ENCODE peak calls at places on chromosome 17, in four cellular contexts. K, A, B and Z are unnamed samples.

GRCh38 chr17:76948726-76949342 is 80.6 kb downstream of the MGAT5B start:
- DNase-seq in K (no peak), A (no peak), B (no peak), Z (no peak)

GRCh38 chr17:48374650-48375230 is 55.3 kb downstream of the SKAP1 start:
- DNase-seq in K (peak), A (peak), B (no peak), Z (peak)

GRCh38 chr17:45739786-45740185 is 44.3 kb upstream of the CRHR1 start:
- DNase-seq in K (no peak), A (no peak), B (no peak), Z (no peak)

GRCh38 chr17:79331492-79331891 is 256.9 kb downstream of the ENGASE start:
- DNase-seq in K (no peak), A (no peak), B (no peak), Z (no peak)

GRCh38 chr17:12693640-12694039 is 27.9 kb downstream of the MYOCD start:
- DNase-seq in K (no peak), A (no peak), B (no peak), Z (no peak)

GRCh38 chr17:34589120-34589965 is 10.0 kb downstream of the TMEM132E start:
- DNase-seq in K (no peak), A (no peak), B (no peak), Z (no peak)

GRCh38 chr17:50129303-50129945 is 536 bp downstream of the SAMD14 start:
- DNase-seq in K (no peak), A (no peak), B (no peak), Z (peak)

GRCh38 chr17:6753565-6753964 is 2.3 kb upstream of the XAF1 start:
- DNase-seq in K (no peak), A (no peak), B (no peak), Z (no peak)

GRCh38 chr17:19238167-19238505 is 970 bp downstream of the EPN2 start:
- DNase-seq in K (peak), A (peak), B (peak), Z (peak)

GRCh38 chr17:17414316-17414937 is 62.4 kb upstream of the MED9 start:
- DNase-seq in K (no peak), A (no peak), B (no peak), Z (peak)

GRCh38 chr17:81731271-81731670 is 19.2 kb downstream of the SLC25A10 start:
- DNase-seq in K (no peak), A (no peak), B (no peak), Z (no peak)

GRCh38 chr17:73386561-73386960 is 74.8 kb upstream of the CDC42EP4 start:
- DNase-seq in K (no peak), A (no peak), B (no peak), Z (no peak)

GRCh38 chr17:40442392-40443195 is 656 bp upstream of the IGFBP4 start:
- DNase-seq in K (peak), A (no peak), B (peak), Z (peak)

GRCh38 chr17:40443196-40443987 is at the start of gene IGFBP4:
- DNase-seq in K (peak), A (peak), B (peak), Z (peak)

GRCh38 chr17:40445769-40446468 is 2.7 kb downstream of the IGFBP4 start:
- DNase-seq in K (no peak), A (no peak), B (no peak), Z (no peak)

GRCh38 chr17:40447148-40447644 is 3.9 kb downstream of the IGFBP4 start:
- DNase-seq in K (no peak), A (no peak), B (peak), Z (no peak)

GRCh38 chr17:40443988-40444899 is 994 bp downstream of the IGFBP4 start:
- DNase-seq in K (peak), A (no peak), B (no peak), Z (no peak)
- TF ChIP-seq CTCF in K (peak), A (peak), B (no peak), Z (no peak)

GRCh38 chr17:51166198-51166986 is at the start of gene NME2:
- DNase-seq in K (peak), A (peak), B (peak), Z (peak)
- TF ChIP-seq CTCF in K (no peak), A (no peak), B (no peak), Z (no peak)

GRCh38 chr17:40241435-40241834 is 22.3 kb downstream of the WIPF2 start:
- DNase-seq in K (no peak), A (no peak), B (no peak), Z (no peak)

GRCh38 chr17:40247926-40248495 is 28.9 kb downstream of the WIPF2 start:
- DNase-seq in K (no peak), A (no peak), B (no peak), Z (no peak)

GRCh38 chr17:40244255-40244654 is 25.2 kb downstream of the WIPF2 start:
- DNase-seq in K (no peak), A (no peak), B (no peak), Z (no peak)

GRCh38 chr17:40243756-40244155 is 24.7 kb downstream of the WIPF2 start:
- DNase-seq in K (no peak), A (no peak), B (no peak), Z (no peak)

GRCh38 chr17:40242774-40243173 is 23.7 kb downstream of the WIPF2 start:
- DNase-seq in K (no peak), A (no peak), B (no peak), Z (no peak)
- TF ChIP-seq CTCF in K (no peak), A (no peak), B (no peak), Z (no peak)

GRCh38 chr17:7806592-7806991 is 27.4 kb upstream of the KDM6B start:
- DNase-seq in K (no peak), A (no peak), B (no peak), Z (peak)
- TF ChIP-seq CTCF in K (no peak), A (no peak), B (no peak), Z (no peak)

GRCh38 chr17:5425826-5426225 is 5.8 kb downstream of the RPAIN start:
- DNase-seq in K (no peak), A (no peak), B (no peak), Z (no peak)

GRCh38 chr17:5424909-5425308 is 4.9 kb downstream of the RPAIN start:
- DNase-seq in K (no peak), A (no peak), B (no peak), Z (no peak)

GRCh38 chr17:5419959-5420653 is at the start of gene RPAIN:
- DNase-seq in K (peak), A (peak), B (peak), Z (peak)

GRCh38 chr17:5419356-5419958 is at the start of gene NUP88:
- DNase-seq in K (peak), A (peak), B (peak), Z (peak)

GRCh38 chr17:5422505-5422904 is 2.5 kb downstream of the RPAIN start:
- DNase-seq in K (no peak), A (no peak), B (no peak), Z (no peak)
- TF ChIP-seq CTCF in K (no peak), A (no peak), B (no peak), Z (no peak)

DNA sequence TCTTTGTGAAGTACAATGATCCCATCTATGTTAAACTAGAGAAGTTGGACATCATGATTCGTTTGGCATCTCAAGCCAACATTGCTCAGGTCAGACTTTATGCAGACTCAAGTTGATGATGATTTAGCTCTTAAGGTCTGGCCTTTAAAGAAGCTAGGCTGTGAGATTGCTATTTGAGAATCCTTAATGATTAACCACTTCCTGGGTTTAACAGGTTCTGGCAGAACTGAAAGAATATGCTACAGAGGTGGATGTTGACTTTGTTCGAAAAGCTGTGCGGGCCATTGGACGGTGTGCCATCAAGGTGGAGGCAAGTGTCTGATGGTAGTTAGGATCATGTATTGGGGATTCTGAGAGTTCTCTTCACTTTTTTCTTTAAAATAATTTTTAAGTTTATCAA is 40.3 kb downstream of the AP2B1 start:
- DNase-seq in K (no peak), A (no peak), B (no peak), Z (no peak)
- TF ChIP-seq CTCF in K (no peak), A (no peak), B (no peak), Z (no peak)

DNA sequence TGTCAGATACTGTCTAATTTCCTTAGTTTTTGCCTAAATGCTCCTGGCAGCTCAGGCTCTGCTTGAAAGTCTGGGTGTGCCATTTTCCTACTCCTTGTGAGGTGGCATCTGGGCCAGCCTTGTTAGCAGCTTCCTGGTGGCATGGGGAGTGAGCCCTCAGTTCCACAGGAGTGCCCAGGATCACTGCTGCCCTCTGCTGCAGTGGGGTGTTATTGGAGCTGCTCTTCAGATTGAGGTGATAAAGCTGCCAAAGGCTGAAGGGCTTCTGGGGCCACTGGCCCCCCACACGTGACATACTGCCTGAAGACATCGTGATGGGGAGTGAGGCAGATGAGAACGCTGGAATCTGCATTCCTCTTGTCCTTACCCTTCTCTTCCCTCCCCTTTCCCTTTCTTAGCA is 27.4 kb downstream of the CEP95 start:
- DNase-seq in K (no peak), A (no peak), B (no peak), Z (no peak)
- TF ChIP-seq CTCF in K (no peak), A (peak), B (no peak), Z (no peak)